ENCODE peak calls at places on chromosome 9, in six cellular contexts. R is neuronal stem cell, K is H1, Y is trophoblast cell, Z is H9, E is mesenchymal stem cell. P is an unnamed sample.

GRCh38 chr9:105332471-105332870 is 88.0 kb downstream of the SLC44A1 start:
- DNase-seq in K (no peak), Z (no peak), R (no peak), E (no peak), Y (no peak), P (peak)

GRCh38 chr9:104927216-104927911 is 591 bp downstream of the ABCA1 start:
- DNase-seq in K (no peak), Y (peak), E (peak), Z (peak), R (peak), P (peak)

GRCh38 chr9:34989946-34990635 is 546 bp downstream of the DNAJB5 start:
- DNase-seq in E (peak), Z (peak), R (peak), Y (peak), K (no peak), P (peak)

GRCh38 chr9:89153618-89154017 is 25.0 kb downstream of the SHC3 start:
- DNase-seq in E (peak), K (no peak), R (no peak), Z (no peak), Y (peak), P (peak)

GRCh38 chr9:131661954-131662621 is 77.8 kb downstream of the RAPGEF1 start:
- DNase-seq in E (no peak), R (no peak), Y (no peak), Z (no peak), K (no peak), P (no peak)

GRCh38 chr9:129141066-129142041 is 30.1 kb downstream of the PTPA start:
- DNase-seq in R (no peak), K (no peak), Z (peak), E (peak), Y (peak), P (peak)

GRCh38 chr9:83355729-83356128 is 182.5 kb downstream of the FRMD3 start:
- DNase-seq in E (no peak), Y (no peak), Z (no peak), K (no peak), R (no peak), P (no peak)

GRCh38 chr9:37438359-37438758 is 15.9 kb downstream of the GRHPR start:
- DNase-seq in R (no peak), Y (no peak), E (no peak), K (no peak), Z (no peak), P (no peak)

GRCh38 chr9:107973451-107973850 is 483.9 kb upstream of the KLF4 start:
- DNase-seq in Z (no peak), R (no peak), Y (no peak), E (no peak), K (no peak), P (no peak)

DNA sequence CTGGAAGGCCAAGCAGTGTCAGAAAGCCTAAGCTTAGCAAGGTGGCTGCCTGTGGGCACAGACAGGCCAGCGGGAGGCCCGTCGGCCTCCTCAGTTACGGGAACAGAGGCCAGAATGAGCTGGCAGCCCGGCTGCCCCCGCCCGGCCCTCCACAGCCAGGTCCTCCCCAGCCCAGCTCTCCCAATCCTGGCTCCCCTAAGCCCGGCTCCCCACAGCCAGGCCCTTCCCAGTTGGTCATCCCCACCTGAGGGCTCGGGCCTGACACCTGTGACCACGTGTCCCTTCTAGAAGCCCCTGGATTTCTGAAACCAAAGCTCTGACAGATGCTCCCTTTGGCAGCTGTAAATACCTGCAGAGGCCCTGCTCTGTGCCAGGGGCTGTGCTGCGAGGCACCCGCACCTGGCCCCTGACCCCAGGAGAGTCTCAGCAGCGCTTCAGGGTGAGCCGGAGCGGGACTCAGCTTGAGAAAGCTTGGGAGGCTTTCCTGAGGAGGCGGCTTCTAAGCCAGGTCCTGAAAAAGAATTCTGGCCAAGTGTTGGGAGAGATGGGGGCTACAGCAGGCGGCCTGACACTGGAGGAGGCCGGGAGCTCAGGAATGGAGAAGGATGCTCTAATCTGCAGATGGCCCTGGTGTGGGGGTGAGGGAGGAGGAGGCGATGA is 80.4 kb upstream of the OLFM1 start:
- DNase-seq in Z (no peak), E (no peak), K (no peak), R (no peak), Y (no peak), P (no peak)
- H4K91ac ChIP-seq in Z (no peak), E (no peak), K (no peak), R (no peak), Y (no peak), P (no peak)

DNA sequence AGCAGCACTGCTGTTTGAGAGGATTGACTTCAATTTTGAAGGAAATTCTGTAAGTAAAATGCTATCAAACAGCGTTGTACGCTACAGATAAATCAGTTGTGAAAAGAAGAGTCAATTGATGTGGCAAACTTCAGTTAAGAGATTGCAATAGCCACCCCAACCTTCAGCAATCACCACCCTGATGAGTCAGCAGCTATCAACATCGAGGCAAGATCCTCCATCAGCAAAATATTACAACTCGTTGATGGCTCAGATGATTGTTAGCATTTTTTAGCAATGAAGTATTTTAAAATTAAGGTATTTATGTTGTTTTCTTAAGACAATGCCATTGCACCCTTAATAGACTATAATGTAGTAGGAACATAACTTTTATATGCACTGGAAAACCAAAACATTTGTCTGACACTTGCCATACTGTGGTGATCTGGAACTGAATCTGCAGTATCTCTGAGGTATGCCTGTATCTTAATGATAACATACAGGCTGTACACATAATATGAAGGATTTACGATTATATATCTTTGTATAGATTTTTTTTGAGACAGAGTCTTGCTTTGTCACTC is 47.5 kb downstream of the VPS13A start:
- DNase-seq in R (no peak), K (no peak), Z (no peak), Y (no peak), E (peak), P (peak)
- H3K14ac ChIP-seq in R (no peak), K (no peak), Z (no peak), Y (no peak), E (no peak), P (peak)

GRCh38 chr9:92669890-92670708 is at the start of gene IPPK:
- DNase-seq in E (peak), R (peak), Z (peak), Y (peak), K (peak), P (peak)
- H2AK5ac ChIP-seq in E (no peak), R (peak), Z (no peak), Y (peak), K (no peak), P (peak)

DNA sequence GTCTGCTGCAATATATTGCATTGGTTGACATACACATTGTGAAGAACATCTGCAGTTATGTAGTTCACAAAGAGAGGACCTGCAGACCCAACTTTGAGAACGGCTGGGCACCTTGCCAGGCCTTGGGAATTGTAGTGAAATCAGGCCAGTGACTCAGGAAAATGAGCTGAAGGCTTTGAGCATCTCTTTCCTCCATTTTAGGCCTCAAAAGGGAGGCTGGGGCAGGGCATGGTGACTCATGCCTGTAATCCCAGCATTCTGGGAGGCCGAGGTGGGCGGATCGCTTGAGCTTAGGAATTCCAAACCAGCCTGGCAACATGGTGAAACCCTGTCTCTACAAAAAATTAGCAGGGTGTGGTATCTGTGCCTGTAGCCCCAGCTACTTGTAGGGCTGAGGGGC is 1.4 kb upstream of the IPPK start:
- DNase-seq in K (no peak), Z (no peak), R (no peak), E (peak), Y (peak), P (peak)
- H4K91ac ChIP-seq in K (no peak), Z (no peak), R (no peak), E (no peak), Y (no peak), P (no peak)

P was measured in IMR-90.